ENCODE peak calls at places on chromosomes 13 and 19, in four cellular contexts. Q is WTC11, L is K562, T is HEK293T. N is an unnamed sample.
A peak's percentile ranks its signal among the peaks of the same experiment; 100 is the strongest.

GRCh38 chr19:4144666-4145261 is 8.7 kb upstream of the CREB3L3 start:
- DNase-seq in Q (no peak), L (peak; percentile 45), T (no peak), N (no peak)

GRCh38 chr13:114161644-114162532 is 17.2 kb upstream of the CFAP97D2 start:
- DNase-seq in Q (no peak), L (no peak), T (no peak), N (peak; percentile 63)

GRCh38 chr13:27827646-27828045 is 35.4 kb downstream of the GSX1 start:
- DNase-seq in L (no peak), Q (no peak), T (no peak), N (no peak)

GRCh38 chr13:26036383-26036782 is 15.4 kb downstream of the SHISA2 start:
- DNase-seq in T (no peak), Q (no peak), L (no peak), N (no peak)

GRCh38 chr19:31781542-31781941 is 432.3 kb upstream of the TSHZ3 start:
- DNase-seq in T (no peak), Q (no peak), L (no peak), N (no peak)

GRCh38 chr19:58562126-58563033 is 4.0 kb upstream of the UBE2M start:
- DNase-seq in Q (peak; percentile 56), T (no peak), L (no peak), N (no peak)

GRCh38 chr13:71285700-71286099 is 581.3 kb downstream of the DACH1 start:
- DNase-seq in T (no peak), Q (no peak), L (no peak), N (no peak)

GRCh38 chr19:18760440-18761383 is 30.4 kb downstream of the COMP start:
- DNase-seq in T (no peak), Q (no peak), L (no peak), N (no peak)

GRCh38 chr19:12987190-12987589 is 8.1 kb upstream of the NFIX start:
- DNase-seq in L (no peak), T (no peak), Q (no peak), N (no peak)

GRCh38 chr19:51570962-51571575 is at the start of gene ZNF175:
- DNase-seq in Q (peak; percentile 92), T (peak; percentile 87), L (peak; percentile 80), N (peak; percentile 86)

DNA sequence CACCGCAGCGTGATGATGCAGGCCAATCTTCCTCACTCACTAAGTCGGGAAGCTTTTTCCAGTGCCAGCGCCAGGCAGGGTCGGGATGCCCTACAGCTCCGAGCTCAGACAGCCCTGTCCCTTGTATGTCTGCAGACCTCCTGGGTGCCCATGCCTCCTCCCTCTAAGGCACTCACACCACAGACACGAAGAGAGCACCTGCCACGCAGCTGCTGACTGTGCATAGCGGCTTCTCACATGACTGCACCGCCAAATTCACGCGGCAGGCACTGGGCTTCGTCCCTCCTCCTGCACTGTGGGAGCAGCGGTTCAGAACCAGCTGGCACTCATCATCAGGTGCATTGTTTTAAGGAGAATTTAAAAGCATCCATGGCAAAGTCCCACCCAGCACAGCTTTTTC is 88.1 kb downstream of the SLC7A1 start:
- DNase-seq in Q (no peak), T (no peak), L (no peak), N (no peak)
- TF ChIP-seq ELF4 in Q (no peak), T (no peak), L (no peak), N (no peak)

GRCh38 chr19:14114439-14114838 is 3.1 kb downstream of the PRKACA start:
- DNase-seq in L (no peak), Q (no peak), T (no peak), N (no peak)
- TF ChIP-seq ELF4 in L (no peak), Q (no peak), T (no peak), N (no peak)

DNA sequence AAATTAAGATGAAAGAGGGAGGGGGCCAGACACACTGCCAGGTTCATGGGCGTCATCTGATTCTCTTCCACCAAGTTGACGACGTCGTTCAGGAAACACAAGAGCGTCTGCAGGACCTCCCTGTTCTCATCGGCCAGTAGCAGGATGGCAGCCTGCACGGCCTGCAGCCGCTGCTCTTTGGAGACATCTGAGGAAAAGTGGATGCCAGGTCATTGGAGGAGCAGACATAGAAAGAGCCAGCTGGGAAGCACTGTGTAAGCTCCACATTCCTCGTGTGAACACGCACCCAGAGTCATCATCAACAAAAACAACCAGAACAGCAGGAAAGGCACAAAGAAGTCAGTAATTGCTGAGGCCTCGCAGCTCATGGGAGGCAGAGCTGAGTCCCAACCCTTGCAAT is 96.5 kb downstream of the KL start:
- DNase-seq in Q (no peak), T (no peak), L (no peak), N (no peak)
- TF ChIP-seq ELF4 in Q (no peak), T (no peak), L (no peak), N (no peak)

GRCh38 chr13:73018336-73018735 is 40.5 kb upstream of the KLF5 start:
- DNase-seq in Q (no peak), T (no peak), L (no peak), N (peak; percentile 13)
- TF ChIP-seq ELF4 in Q (no peak), T (no peak), L (no peak), N (no peak)

GRCh38 chr19:44596428-44597130 is 16.8 kb upstream of the IGSF23 start:
- DNase-seq in T (no peak), L (peak; percentile 21), Q (no peak), N (peak; percentile 79)

GRCh38 chr19:44590245-44591059 is 22.9 kb upstream of the IGSF23 start:
- DNase-seq in T (no peak), Q (no peak), L (no peak), N (no peak)

GRCh38 chr19:44588753-44589112 is 24.6 kb upstream of the IGSF23 start:
- DNase-seq in Q (no peak), L (no peak), T (no peak), N (no peak)

GRCh38 chr19:44593294-44593693 is 20.1 kb upstream of the IGSF23 start:
- DNase-seq in T (no peak), Q (no peak), L (no peak), N (no peak)

DNA sequence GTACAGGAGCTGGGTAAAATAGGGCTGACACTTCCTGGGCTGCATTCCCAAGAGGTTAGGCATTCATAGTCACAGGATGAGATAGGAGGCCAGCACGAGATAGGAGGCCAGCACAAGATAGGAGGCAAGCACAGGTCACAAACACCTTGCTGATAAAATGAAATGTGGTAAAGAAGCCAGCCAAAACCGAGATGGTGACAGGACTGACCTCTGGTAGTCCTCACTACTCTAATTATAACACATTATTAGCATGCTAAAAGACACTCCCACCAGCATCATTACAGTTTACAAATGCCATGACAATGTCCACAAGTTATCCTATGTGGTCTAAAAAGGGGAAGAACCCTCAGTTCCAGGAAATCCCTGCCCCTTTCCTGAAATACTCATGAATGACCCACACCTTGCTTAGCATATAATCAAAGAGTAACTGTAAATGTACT is 20.9 kb upstream of the IGSF23 start:
- DNase-seq in T (no peak), Q (no peak), L (no peak), N (no peak)
- TF ChIP-seq ELF4 in T (no peak), Q (no peak), L (no peak), N (no peak)

GRCh38 chr19:47891622-47891922 is 5.5 kb upstream of the SULT2A1 start:
- DNase-seq in Q (no peak), T (no peak), L (no peak), N (no peak)
- TF ChIP-seq ELF4 in Q (no peak), T (no peak), L (no peak), N (no peak)

GRCh38 chr19:6876790-6877189 is 10.6 kb upstream of the ADGRE1 start:
- DNase-seq in L (no peak), T (no peak), Q (no peak), N (no peak)
- TF ChIP-seq ELF4 in L (no peak), T (no peak), Q (no peak), N (no peak)

GRCh38 chr13:99418663-99419140 is 82.6 kb upstream of the TM9SF2 start:
- DNase-seq in T (no peak), L (no peak), Q (no peak), N (no peak)

GRCh38 chr13:99419591-99420243 is 81.6 kb upstream of the TM9SF2 start:
- DNase-seq in L (no peak), T (no peak), Q (no peak), N (no peak)

GRCh38 chr13:99421271-99421670 is 80.0 kb upstream of the TM9SF2 start:
- DNase-seq in T (no peak), L (no peak), Q (no peak), N (no peak)

GRCh38 chr13:99422556-99423220 is 78.6 kb upstream of the TM9SF2 start:
- DNase-seq in T (no peak), L (no peak), Q (no peak), N (no peak)

GRCh38 chr13:99421758-99422555 is 79.3 kb upstream of the TM9SF2 start:
- DNase-seq in T (no peak), Q (no peak), L (no peak), N (no peak)
- TF ChIP-seq ELF4 in T (no peak), Q (no peak), L (no peak), N (no peak)

N was measured in HepG2.